ENCODE peak calls at places on chromosome 4, in six cellular contexts. Y is breast epithelium, G is stomach, R is A549, J is lower leg skin, I is heart left ventricle. Q is an unnamed sample.

GRCh38 chr4:141636771-141637460 is 533 bp downstream of the IL15 start:
- DNase-seq in Y (peak; percentile 17), G (peak; percentile 58), R (peak; percentile 54), J (no peak), I (peak; percentile 51), Q (peak; percentile 20)

GRCh38 chr4:10115657-10116624 is 658 bp downstream of the WDR1 start:
- DNase-seq in Y (peak; percentile 78), G (peak; percentile 75), R (peak; percentile 62), J (peak; percentile 93), I (no peak), Q (no peak)

GRCh38 chr4:148704291-148704690 is 262.1 kb upstream of the NR3C2 start:
- DNase-seq in Y (no peak), G (no peak), R (no peak), J (no peak), I (no peak), Q (no peak)

GRCh38 chr4:144787365-144788263 is 141.7 kb downstream of the HHIP start:
- DNase-seq in Y (no peak), G (no peak), R (peak; percentile 7), J (no peak), I (no peak), Q (no peak)

GRCh38 chr4:77021614-77022089 is 54.1 kb downstream of the CCNI start:
- DNase-seq in Y (peak; percentile 72), G (peak; percentile 34), R (no peak), J (no peak), I (peak; percentile 41), Q (no peak)

GRCh38 chr4:35465096-35465495 is 779.2 kb downstream of the ARAP2 start:
- DNase-seq in Y (no peak), G (no peak), R (no peak), J (no peak), I (no peak), Q (no peak)

GRCh38 chr4:74473155-74473811 is 28.3 kb downstream of the AREG start:
- DNase-seq in Y (no peak), G (peak; percentile 27), R (peak; percentile 10), J (no peak), I (no peak), Q (no peak)

GRCh38 chr4:7844247-7844991 is 95.2 kb downstream of the AFAP1 start:
- DNase-seq in Y (no peak), G (peak; percentile 83), R (peak; percentile 61), J (peak; percentile 91), I (peak; percentile 82), Q (no peak)

GRCh38 chr4:73721419-73721818 is 18.9 kb upstream of the CXCL8 start:
- DNase-seq in Y (no peak), G (no peak), R (no peak), J (no peak), I (no peak), Q (no peak)

GRCh38 chr4:101367201-101367600 is 19.9 kb upstream of the PPP3CA start:
- DNase-seq in Y (no peak), G (no peak), R (no peak), J (no peak), I (no peak), Q (no peak)

GRCh38 chr4:184845367-184846011 is 19.7 kb upstream of the ACSL1 start:
- DNase-seq in Y (no peak), G (no peak), R (no peak), J (no peak), I (no peak), Q (no peak)

GRCh38 chr4:157222764-157223145 is 2.2 kb downstream of the GRIA2 start:
- DNase-seq in Y (no peak), G (no peak), R (no peak), J (peak; percentile 53), I (no peak), Q (no peak)

GRCh38 chr4:140116442-140117104 is 37.4 kb downstream of the MAML3 start:
- DNase-seq in Y (no peak), G (no peak), R (no peak), J (no peak), I (no peak), Q (no peak)

GRCh38 chr4:109872950-109873656 is 25.2 kb downstream of the LRIT3 start:
- DNase-seq in Y (no peak), G (no peak), R (no peak), J (no peak), I (no peak), Q (no peak)

GRCh38 chr4:16926214-16926613 is 27.8 kb upstream of the LDB2 start:
- DNase-seq in Y (no peak), G (no peak), R (no peak), J (no peak), I (no peak), Q (no peak)

GRCh38 chr4:89820005-89820404 is 17.0 kb downstream of the SNCA start:
- DNase-seq in Y (no peak), G (no peak), R (no peak), J (no peak), I (no peak), Q (no peak)

GRCh38 chr4:22463179-22463578 is 52.7 kb downstream of the ADGRA3 start:
- DNase-seq in Y (no peak), G (no peak), R (no peak), J (no peak), I (no peak), Q (no peak)

GRCh38 chr4:20028694-20029093 is 223.0 kb upstream of the SLIT2 start:
- DNase-seq in Y (no peak), G (no peak), R (no peak), J (no peak), I (no peak), Q (no peak)

GRCh38 chr4:11701978-11702377 is 273.3 kb upstream of the HS3ST1 start:
- DNase-seq in Y (no peak), G (no peak), R (no peak), J (no peak), I (no peak), Q (no peak)

DNA sequence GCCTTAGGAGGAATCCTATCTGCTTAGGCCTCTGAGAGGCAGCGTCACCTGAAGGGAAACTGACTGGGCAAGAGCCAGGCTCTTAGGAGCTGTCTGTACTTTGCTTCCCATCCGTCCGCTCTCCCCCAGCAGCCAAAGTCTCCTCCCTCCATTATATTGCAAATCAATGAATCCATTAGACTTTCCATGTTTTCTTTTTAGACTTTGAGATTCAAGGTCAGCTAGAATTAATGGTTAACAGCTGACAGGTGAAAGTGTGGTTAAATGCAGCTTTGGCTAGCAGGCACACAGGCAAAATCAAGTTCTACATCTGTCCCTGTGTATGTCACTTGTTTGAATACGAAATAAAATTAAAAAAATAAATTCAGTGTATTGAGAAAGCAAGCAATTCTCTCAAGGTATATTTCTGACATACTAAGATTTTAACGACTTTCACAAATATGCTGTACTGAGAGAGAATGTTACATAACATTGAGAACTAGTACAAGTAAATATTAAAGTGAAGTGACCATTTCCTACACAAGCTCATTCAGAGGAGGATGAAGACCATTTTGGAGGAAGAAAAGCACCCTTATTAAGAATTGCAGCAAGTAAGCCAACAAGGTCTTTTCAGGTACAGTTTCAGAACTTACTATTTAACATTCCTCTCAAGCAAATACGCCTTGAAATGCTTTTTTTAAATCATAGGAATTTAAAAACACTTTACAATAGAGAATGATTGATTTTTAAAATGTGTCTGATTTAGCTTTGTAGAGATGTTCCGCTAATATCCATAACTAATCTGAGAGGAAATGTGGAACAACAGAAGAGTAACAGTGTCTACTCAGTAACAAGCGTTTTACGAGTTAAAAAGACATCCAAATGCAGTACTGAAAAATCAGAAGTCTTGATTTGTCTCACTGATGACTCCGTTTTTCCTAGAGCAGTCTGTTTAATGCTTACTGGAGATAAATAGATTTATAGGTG is at the start of gene F11:
- DNase-seq in Y (no peak), G (no peak), R (no peak), J (no peak), I (no peak), Q (no peak)
- TF ChIP-seq POLR2A in Y (no peak), G (no peak), R (no peak), J (no peak), I (no peak), Q (no peak)

GRCh38 chr4:102497986-102498385 is 3.2 kb upstream of the NFKB1 start:
- DNase-seq in Y (no peak), G (no peak), R (no peak), J (no peak), I (no peak), Q (no peak)
- TF ChIP-seq POLR2A in Y (no peak), G (no peak), R (no peak), J (no peak), I (no peak), Q (no peak)

DNA sequence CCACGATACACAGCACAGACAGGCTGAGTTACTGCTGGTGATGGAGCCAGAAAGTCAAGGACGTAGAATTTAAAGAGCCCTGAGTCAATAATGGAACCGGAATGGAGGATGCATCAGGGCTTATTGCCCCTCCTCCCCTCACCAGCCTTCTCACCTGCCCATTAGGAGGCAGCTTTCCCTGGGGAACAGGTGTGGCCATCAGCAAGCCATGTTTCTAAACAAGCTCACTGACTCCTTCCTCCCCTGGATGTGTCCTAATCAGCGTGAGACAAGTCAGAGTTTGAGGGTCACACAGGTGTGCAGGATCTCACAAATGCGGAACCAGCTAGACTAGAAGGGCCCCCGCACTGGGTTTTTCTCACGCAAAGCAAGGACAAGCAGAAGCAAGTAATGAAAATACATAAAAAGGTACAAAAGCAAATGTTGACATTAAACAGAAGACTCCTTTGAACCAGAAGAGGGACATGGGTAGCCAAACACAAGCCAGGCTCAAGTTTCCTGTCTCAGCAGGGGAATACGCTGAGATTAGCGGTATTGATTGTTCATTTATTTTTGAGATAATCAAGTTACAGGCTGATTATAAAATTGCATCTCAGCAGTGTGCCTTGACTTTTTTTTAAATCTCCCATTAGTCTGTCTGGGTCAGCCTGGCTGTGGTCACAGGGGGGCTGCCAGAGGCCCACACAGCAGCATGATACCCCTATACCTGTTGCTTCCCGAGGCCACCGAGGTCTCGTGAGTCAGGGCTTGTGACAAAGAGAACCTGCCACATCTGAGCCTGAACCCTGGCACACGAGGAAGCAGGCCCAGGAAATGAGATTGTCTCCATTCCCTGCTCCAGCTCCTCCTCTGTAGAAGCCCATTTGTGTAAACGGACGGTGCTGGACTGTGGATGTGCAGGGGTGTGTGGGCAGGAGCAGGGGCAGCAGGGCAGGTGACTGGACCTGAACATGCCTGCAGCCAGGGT is 37.4 kb downstream of the CCKAR start:
- DNase-seq in Y (no peak), G (peak; percentile 54), R (no peak), J (no peak), I (no peak), Q (no peak)
- TF ChIP-seq POLR2A in Y (no peak), G (no peak), R (no peak), J (no peak), I (no peak), Q (no peak)

GRCh38 chr4:337143-337931 is at the start of gene ZNF141:
- DNase-seq in Y (peak; percentile 97), G (peak; percentile 95), R (peak; percentile 96), J (peak; percentile 99), I (peak; percentile 98), Q (no peak)
- TF ChIP-seq POLR2A in Y (peak; percentile 61), G (peak; percentile 68), R (peak; percentile 57), J (no peak), I (peak; percentile 70), Q (no peak)

DNA sequence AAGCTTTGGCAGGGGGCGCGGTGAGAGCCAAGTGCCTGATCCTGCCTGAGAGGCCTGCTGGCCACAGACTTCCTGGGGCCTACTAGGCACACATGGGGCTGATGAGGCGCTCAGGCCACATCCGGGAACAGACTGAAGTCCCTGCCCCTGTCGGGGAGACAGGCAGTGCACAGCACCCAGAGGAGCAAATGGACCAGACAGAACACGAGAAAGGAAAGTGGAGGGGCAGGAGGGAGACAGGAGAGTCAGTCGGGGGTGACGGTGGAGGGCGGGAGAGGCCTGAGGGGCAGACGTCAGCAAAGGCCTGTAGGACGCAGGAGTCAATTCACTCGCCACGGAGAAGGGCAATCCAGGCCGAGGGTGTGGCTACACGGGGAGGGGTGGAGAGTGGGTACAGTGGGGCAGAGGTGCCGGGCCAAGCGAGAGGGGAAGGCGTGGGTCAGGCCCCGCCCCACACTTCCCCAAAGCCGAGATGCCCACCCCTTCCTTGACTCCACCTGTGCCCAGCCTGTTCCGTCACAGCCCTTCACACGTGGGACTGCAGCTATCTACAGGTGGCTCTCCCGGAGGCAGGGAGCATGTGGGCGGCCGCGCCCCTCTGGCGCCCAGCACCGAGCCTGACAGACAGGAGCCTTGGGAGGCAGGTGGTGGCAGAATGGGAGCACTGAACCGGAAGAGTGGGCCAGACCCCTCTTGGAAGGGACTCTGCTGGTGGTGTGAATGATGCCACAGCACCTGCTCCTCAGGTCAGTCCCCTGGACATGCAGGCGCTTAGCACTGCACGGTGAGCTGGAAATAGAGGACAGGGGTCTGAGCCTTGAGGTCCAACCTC is 20.5 kb downstream of the NOP14 start:
- DNase-seq in Y (peak; percentile 19), G (peak; percentile 76), R (no peak), J (peak; percentile 88), I (no peak), Q (no peak)
- TF ChIP-seq POLR2A in Y (no peak), G (no peak), R (no peak), J (no peak), I (no peak), Q (no peak)